ENCODE peak calls at places on chromosomes 4 and X, in five cellular contexts. One of them, this sample, is unnamed.

GRCh38 chr4:7151668-7152227 is 40.6 kb upstream of the SORCS2 start:
- DNase-seq in T-cell: no peak
- DNase-seq in Kasumi-1: no peak
- DNase-seq in nephron progenitor cell: no peak
- DNase-seq in foreskin fibroblast: peak
- DNase-seq in this sample: peak

GRCh38 chr4:172666711-172667368 is 501.8 kb upstream of the GALNT7 start:
- DNase-seq in T-cell: no peak
- DNase-seq in Kasumi-1: no peak
- DNase-seq in nephron progenitor cell: no peak
- DNase-seq in foreskin fibroblast: peak
- DNase-seq in this sample: peak

GRCh38 chrX:20269848-20270556 is 3.3 kb upstream of the RPS6KA3 start:
- DNase-seq in T-cell: no peak
- DNase-seq in Kasumi-1: no peak
- DNase-seq in nephron progenitor cell: no peak
- DNase-seq in foreskin fibroblast: no peak
- DNase-seq in this sample: no peak

GRCh38 chrX:19888419-19888879 is 1.0 kb upstream of the SH3KBP1 start:
- DNase-seq in T-cell: no peak
- DNase-seq in Kasumi-1: peak
- DNase-seq in nephron progenitor cell: no peak
- DNase-seq in foreskin fibroblast: peak
- DNase-seq in this sample: peak

GRCh38 chr4:145231906-145232700 is 51.7 kb upstream of the OTUD4 start:
- DNase-seq in T-cell: no peak
- DNase-seq in Kasumi-1: no peak
- DNase-seq in nephron progenitor cell: no peak
- DNase-seq in foreskin fibroblast: peak
- DNase-seq in this sample: no peak

GRCh38 chrX:115894087-115894486 is 276.5 kb upstream of the AGTR2 start:
- DNase-seq in T-cell: no peak
- DNase-seq in Kasumi-1: no peak
- DNase-seq in nephron progenitor cell: no peak
- DNase-seq in foreskin fibroblast: no peak
- DNase-seq in this sample: peak

GRCh38 chrX:310621-311155 is 7.9 kb downstream of the GTPBP6 start:
- DNase-seq in T-cell: no peak
- DNase-seq in Kasumi-1: no peak
- DNase-seq in nephron progenitor cell: no peak
- DNase-seq in foreskin fibroblast: no peak
- DNase-seq in this sample: no peak

GRCh38 chrX:132837126-132837525 is 121.3 kb downstream of the HS6ST2 start:
- DNase-seq in T-cell: no peak
- DNase-seq in Kasumi-1: no peak
- DNase-seq in nephron progenitor cell: no peak
- DNase-seq in foreskin fibroblast: no peak
- DNase-seq in this sample: no peak

GRCh38 chr4:87961993-87962791 is 13.3 kb upstream of the SPP1 start:
- DNase-seq in T-cell: no peak
- DNase-seq in Kasumi-1: no peak
- DNase-seq in nephron progenitor cell: no peak
- DNase-seq in foreskin fibroblast: peak
- DNase-seq in this sample: no peak

GRCh38 chrX:119236599-119237525 is 777 bp downstream of the PGRMC1 start:
- DNase-seq in T-cell: no peak
- DNase-seq in Kasumi-1: no peak
- DNase-seq in nephron progenitor cell: peak
- DNase-seq in foreskin fibroblast: peak
- DNase-seq in this sample: peak

GRCh38 chr4:184400375-184400870 is 73.9 kb downstream of the IRF2 start:
- DNase-seq in T-cell: no peak
- DNase-seq in Kasumi-1: no peak
- DNase-seq in nephron progenitor cell: no peak
- DNase-seq in foreskin fibroblast: peak
- DNase-seq in this sample: no peak